ENCODE peak calls at places on chromosomes 16 and 17, in four cellular contexts. H is CD8-positive, alpha-beta T cell; Y is psoas muscle; X is colonic mucosa. B is an unnamed sample. For H3K36me3 and H3K4me1, the result is how much of the 10 kb centered on the place peaks cover.

GRCh38 chr17:8871081-8871581 is 3.7 kb upstream of the PIK3R6 start:
- DNase-seq in H (no peak), Y (no peak), X (no peak), B (no peak)

GRCh38 chr16:86387461-86388440 is 122.6 kb upstream of the FOXF1 start:
- DNase-seq in H (no peak), Y (no peak), X (no peak), B (no peak)

GRCh38 chr17:655618-656017 is 59.0 kb downstream of the VPS53 start:
- DNase-seq in H (no peak), Y (no peak), X (no peak), B (no peak)

GRCh38 chr16:2912330-2913199 is 834 bp downstream of the FLYWCH1 start:
- DNase-seq in H (peak), Y (no peak), X (peak), B (peak)

GRCh38 chr17:49633762-49634486 is 44.0 kb downstream of the SPOP start:
- DNase-seq in H (no peak), Y (no peak), X (no peak), B (no peak)

GRCh38 chr16:23016372-23016771 is 132.9 kb downstream of the USP31 start:
- DNase-seq in H (no peak), Y (no peak), X (peak), B (no peak)

GRCh38 chr17:57073626-57074025 is 11.4 kb upstream of the AKAP1 start:
- DNase-seq in H (no peak), Y (no peak), X (no peak), B (no peak)

GRCh38 chr16:56399047-56399446 is 26.3 kb downstream of the AMFR start:
- DNase-seq in H (no peak), Y (no peak), X (no peak), B (no peak)

DNA sequence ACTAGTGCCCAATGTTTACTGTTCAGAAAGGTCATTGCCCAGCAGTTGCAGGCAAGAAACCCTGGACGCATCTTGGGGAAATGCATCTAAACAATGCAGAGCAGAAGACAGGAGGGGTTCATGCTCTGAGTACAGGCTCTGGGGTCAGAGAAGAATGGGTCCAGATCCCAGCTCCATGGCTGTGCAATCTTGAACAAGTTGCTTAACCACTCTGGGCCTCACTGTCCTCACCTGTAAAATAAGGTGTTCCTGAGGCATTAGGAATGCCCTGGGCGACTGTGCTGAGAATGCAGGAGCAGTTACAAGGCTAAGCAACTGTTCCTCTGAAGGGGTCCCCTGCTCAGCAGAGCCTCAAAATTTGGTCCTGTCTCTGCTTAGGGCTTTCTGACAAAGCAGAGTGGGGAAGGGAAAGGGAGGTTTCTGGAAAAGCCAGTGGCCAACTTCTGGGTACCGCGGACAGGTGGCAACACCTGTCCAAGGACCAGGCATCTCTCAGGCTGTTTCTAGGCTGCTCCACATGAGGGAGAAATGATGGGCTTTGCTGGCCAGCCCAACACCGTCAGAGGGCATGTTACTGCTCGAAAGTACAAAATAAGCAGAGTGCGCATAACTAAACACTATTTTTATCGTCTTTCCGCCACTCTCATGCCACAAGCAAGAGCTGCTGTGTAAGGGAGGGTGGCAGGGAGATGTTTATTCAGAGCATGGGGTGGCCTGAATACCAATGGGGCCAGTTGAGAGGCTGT is 176.8 kb downstream of the XYLT1 start:
- DNase-seq in H (no peak), Y (no peak), X (no peak), B (no peak)
- H3K36me3 ChIP-seq in H (under half), Y (under half), X (under half), B (under half)

GRCh38 chr17:67289174-67289876 is 44.3 kb upstream of the HELZ start:
- DNase-seq in H (no peak), Y (peak), X (peak), B (no peak)
- H3K4me1 ChIP-seq in H (under half), Y (under half), X (under half), B (under half)

GRCh38 chr17:77741109-77741508 is 217.4 kb upstream of the TNRC6C start:
- DNase-seq in H (peak), Y (no peak), X (peak), B (no peak)
- TF ChIP-seq CTCF in H (peak), Y (peak), X (peak), B (peak)

DNA sequence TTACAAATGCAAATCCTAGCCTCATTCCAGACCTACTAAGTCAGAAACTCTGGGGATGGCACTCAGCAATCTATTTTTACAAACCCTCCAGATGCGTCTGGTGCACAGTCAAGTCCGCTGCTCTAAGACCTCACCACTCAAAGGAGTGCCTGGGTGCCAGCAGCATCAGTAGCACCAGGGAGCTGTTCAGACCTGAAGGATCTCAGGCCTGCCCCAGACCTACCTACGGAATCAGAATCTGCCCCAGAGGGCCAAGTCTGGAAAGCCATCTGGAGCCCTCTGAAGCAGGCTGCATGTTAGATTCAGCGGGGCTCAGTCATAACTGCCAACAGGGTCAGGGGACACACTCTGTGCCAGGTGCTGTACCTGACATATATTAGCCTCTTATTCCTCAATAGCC is 17.6 kb downstream of the MEOX1 start:
- DNase-seq in H (no peak), Y (no peak), X (no peak), B (peak)
- H3K36me3 ChIP-seq in H (under half), Y (under half), X (under half), B (under half)

DNA sequence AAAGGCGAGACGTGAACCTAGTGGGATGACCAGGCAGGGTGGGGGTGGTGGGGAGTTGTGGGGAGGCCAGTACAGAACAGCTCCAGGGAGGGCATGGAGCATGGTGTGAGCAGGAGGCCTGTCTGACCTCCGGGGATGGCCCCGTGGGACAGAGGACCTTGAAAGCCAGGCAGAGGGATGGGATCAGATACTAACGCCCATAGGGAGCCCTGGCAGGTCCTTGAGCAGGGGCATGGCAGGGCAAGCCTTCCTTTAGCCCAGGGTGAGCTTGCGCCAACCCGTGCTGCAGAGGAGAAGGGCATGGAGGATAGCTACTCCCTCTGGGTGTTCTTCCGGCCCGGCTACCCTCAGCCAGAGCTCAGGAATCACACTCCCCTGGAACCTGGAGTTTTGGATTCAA is 35.3 kb downstream of the TMEM235 start:
- DNase-seq in H (no peak), Y (no peak), X (no peak), B (no peak)
- H3K4me1 ChIP-seq in H (under half), Y (under half), X (under half), B (under half)